ENCODE peak calls at places on chromosomes 13 and 19, in ten cellular contexts. One of them, this sample, is unnamed.

GRCh38 chr13:61410669-61411297 is 4.9 kb downstream of the PCDH20 start:
- DNase-seq in breast epithelium: no peak
- DNase-seq in ovary: no peak
- DNase-seq in CD8-positive, alpha-beta T cell: no peak
- DNase-seq in M059J: no peak
- DNase-seq in T-helper 1 cell: no peak
- DNase-seq in heart left ventricle: no peak
- DNase-seq in GM10248: peak; percentile 16
- DNase-seq in NCI-H2171: no peak
- DNase-seq in NCI-H146: peak; percentile 19
- DNase-seq in this sample: peak; percentile 54

GRCh38 chr19:35973487-35973886 is 21.5 kb upstream of the SDHAF1 start:
- DNase-seq in GM10248: no peak
- DNase-seq in T-helper 1 cell: no peak
- DNase-seq in M059J: peak; percentile 7
- DNase-seq in CD8-positive, alpha-beta T cell: no peak
- DNase-seq in NCI-H146: no peak
- DNase-seq in ovary: no peak
- DNase-seq in heart left ventricle: peak; percentile 19
- DNase-seq in NCI-H2171: no peak
- DNase-seq in breast epithelium: no peak
- DNase-seq in this sample: peak; percentile 33

GRCh38 chr19:6802336-6803035 is 30.0 kb downstream of the VAV1 start:
- DNase-seq in CD8-positive, alpha-beta T cell: peak; percentile 1
- DNase-seq in ovary: no peak
- DNase-seq in breast epithelium: peak; percentile 19
- DNase-seq in M059J: peak; percentile 5
- DNase-seq in T-helper 1 cell: peak; percentile 45
- DNase-seq in NCI-H146: no peak
- DNase-seq in heart left ventricle: peak; percentile 53
- DNase-seq in NCI-H2171: no peak
- DNase-seq in GM10248: peak; percentile 73
- DNase-seq in this sample: peak; percentile 87

GRCh38 chr13:111474136-111475002 is 153.9 kb downstream of the TEX29 start:
- DNase-seq in heart left ventricle: no peak
- DNase-seq in M059J: peak; percentile 29
- DNase-seq in T-helper 1 cell: no peak
- DNase-seq in GM10248: peak; percentile 63
- DNase-seq in CD8-positive, alpha-beta T cell: no peak
- DNase-seq in NCI-H2171: peak; percentile 16
- DNase-seq in breast epithelium: no peak
- DNase-seq in ovary: no peak
- DNase-seq in NCI-H146: peak; percentile 90
- DNase-seq in this sample: peak; percentile 69

GRCh38 chr19:40601061-40601973 is at the start of gene LTBP4:
- DNase-seq in breast epithelium: no peak
- DNase-seq in M059J: no peak
- DNase-seq in heart left ventricle: peak; percentile 67
- DNase-seq in NCI-H2171: no peak
- DNase-seq in T-helper 1 cell: no peak
- DNase-seq in CD8-positive, alpha-beta T cell: no peak
- DNase-seq in NCI-H146: no peak
- DNase-seq in ovary: peak; percentile 90
- DNase-seq in GM10248: no peak
- DNase-seq in this sample: no peak

GRCh38 chr19:38528931-38529330 is 88.8 kb downstream of the MAP4K1 start:
- DNase-seq in ovary: no peak
- DNase-seq in M059J: no peak
- DNase-seq in T-helper 1 cell: no peak
- DNase-seq in GM10248: no peak
- DNase-seq in NCI-H2171: no peak
- DNase-seq in NCI-H146: no peak
- DNase-seq in heart left ventricle: no peak
- DNase-seq in breast epithelium: no peak
- DNase-seq in CD8-positive, alpha-beta T cell: no peak
- DNase-seq in this sample: no peak

GRCh38 chr19:4120933-4121612 is 2.8 kb downstream of the MAP2K2 start:
- DNase-seq in CD8-positive, alpha-beta T cell: no peak
- DNase-seq in GM10248: no peak
- DNase-seq in M059J: no peak
- DNase-seq in breast epithelium: no peak
- DNase-seq in heart left ventricle: no peak
- DNase-seq in NCI-H146: no peak
- DNase-seq in ovary: no peak
- DNase-seq in T-helper 1 cell: no peak
- DNase-seq in NCI-H2171: no peak
- DNase-seq in this sample: no peak

GRCh38 chr19:56367829-56368711 is 25.3 kb downstream of the ZNF582 start:
- DNase-seq in NCI-H146: peak; percentile 93
- DNase-seq in NCI-H2171: peak; percentile 92
- DNase-seq in heart left ventricle: peak; percentile 98
- DNase-seq in ovary: peak; percentile 95
- DNase-seq in breast epithelium: peak; percentile 72
- DNase-seq in T-helper 1 cell: peak; percentile 45
- DNase-seq in M059J: peak; percentile 83
- DNase-seq in CD8-positive, alpha-beta T cell: peak; percentile 52
- DNase-seq in GM10248: peak; percentile 65
- DNase-seq in this sample: no peak

GRCh38 chr19:3450796-3451411 is 29.4 kb downstream of the SMIM24 start:
- DNase-seq in ovary: peak; percentile 69
- DNase-seq in T-helper 1 cell: no peak
- DNase-seq in M059J: peak; percentile 99
- DNase-seq in CD8-positive, alpha-beta T cell: no peak
- DNase-seq in heart left ventricle: peak; percentile 94
- DNase-seq in GM10248: no peak
- DNase-seq in NCI-H146: no peak
- DNase-seq in NCI-H2171: no peak
- DNase-seq in breast epithelium: no peak
- DNase-seq in this sample: peak; percentile 54

GRCh38 chr13:27375686-27376326 is 48.6 kb upstream of the GTF3A start:
- DNase-seq in heart left ventricle: peak; percentile 50
- DNase-seq in breast epithelium: no peak
- DNase-seq in T-helper 1 cell: no peak
- DNase-seq in NCI-H2171: no peak
- DNase-seq in CD8-positive, alpha-beta T cell: no peak
- DNase-seq in GM10248: peak; percentile 60
- DNase-seq in NCI-H146: peak; percentile 27
- DNase-seq in M059J: peak; percentile 50
- DNase-seq in ovary: peak; percentile 71
- DNase-seq in this sample: peak; percentile 58

GRCh38 chr19:10514211-10515145 is 2.8 kb downstream of the S1PR5 start:
- DNase-seq in breast epithelium: no peak
- DNase-seq in heart left ventricle: no peak
- DNase-seq in NCI-H2171: no peak
- DNase-seq in NCI-H146: no peak
- DNase-seq in M059J: no peak
- DNase-seq in T-helper 1 cell: no peak
- DNase-seq in ovary: no peak
- DNase-seq in CD8-positive, alpha-beta T cell: no peak
- DNase-seq in GM10248: no peak
- DNase-seq in this sample: no peak

GRCh38 chr13:41137951-41138350 is 5.3 kb upstream of the KBTBD6 start:
- DNase-seq in M059J: peak; percentile 93
- DNase-seq in heart left ventricle: no peak
- DNase-seq in NCI-H146: no peak
- DNase-seq in breast epithelium: no peak
- DNase-seq in GM10248: no peak
- DNase-seq in CD8-positive, alpha-beta T cell: no peak
- DNase-seq in ovary: no peak
- DNase-seq in T-helper 1 cell: no peak
- DNase-seq in NCI-H2171: no peak
- DNase-seq in this sample: no peak

GRCh38 chr13:25992076-25992475 is 59.7 kb downstream of the SHISA2 start:
- DNase-seq in NCI-H146: no peak
- DNase-seq in ovary: no peak
- DNase-seq in T-helper 1 cell: no peak
- DNase-seq in CD8-positive, alpha-beta T cell: no peak
- DNase-seq in GM10248: no peak
- DNase-seq in NCI-H2171: no peak
- DNase-seq in M059J: peak; percentile 46
- DNase-seq in breast epithelium: no peak
- DNase-seq in heart left ventricle: no peak
- DNase-seq in this sample: no peak

GRCh38 chr13:36736119-36736726 is 62.4 kb downstream of the SERTM1 start:
- DNase-seq in GM10248: peak; percentile 19
- DNase-seq in NCI-H146: peak; percentile 81
- DNase-seq in M059J: peak; percentile 46
- DNase-seq in T-helper 1 cell: no peak
- DNase-seq in breast epithelium: no peak
- DNase-seq in ovary: no peak
- DNase-seq in heart left ventricle: no peak
- DNase-seq in NCI-H2171: no peak
- DNase-seq in CD8-positive, alpha-beta T cell: no peak
- DNase-seq in this sample: peak; percentile 45

GRCh38 chr13:26019881-26020535 is 31.8 kb downstream of the SHISA2 start:
- DNase-seq in ovary: no peak
- DNase-seq in M059J: peak; percentile 92
- DNase-seq in NCI-H146: no peak
- DNase-seq in T-helper 1 cell: no peak
- DNase-seq in NCI-H2171: no peak
- DNase-seq in CD8-positive, alpha-beta T cell: no peak
- DNase-seq in GM10248: no peak
- DNase-seq in heart left ventricle: no peak
- DNase-seq in breast epithelium: no peak
- DNase-seq in this sample: no peak

GRCh38 chr13:27359203-27359821 is 65.1 kb upstream of the GTF3A start:
- DNase-seq in breast epithelium: peak; percentile 30
- DNase-seq in M059J: peak; percentile 62
- DNase-seq in NCI-H2171: no peak
- DNase-seq in GM10248: peak; percentile 69
- DNase-seq in CD8-positive, alpha-beta T cell: peak; percentile 35
- DNase-seq in ovary: peak; percentile 76
- DNase-seq in T-helper 1 cell: peak; percentile 22
- DNase-seq in NCI-H146: peak; percentile 47
- DNase-seq in heart left ventricle: peak; percentile 66
- DNase-seq in this sample: peak; percentile 75

GRCh38 chr13:83350569-83350968 is 531.7 kb downstream of the SLITRK1 start:
- DNase-seq in NCI-H146: no peak
- DNase-seq in breast epithelium: no peak
- DNase-seq in heart left ventricle: no peak
- DNase-seq in NCI-H2171: no peak
- DNase-seq in GM10248: no peak
- DNase-seq in ovary: no peak
- DNase-seq in CD8-positive, alpha-beta T cell: no peak
- DNase-seq in T-helper 1 cell: no peak
- DNase-seq in M059J: peak; percentile 19
- DNase-seq in this sample: no peak

GRCh38 chr13:23679214-23679613 is 109.0 kb downstream of the TNFRSF19 start:
- DNase-seq in GM10248: no peak
- DNase-seq in T-helper 1 cell: no peak
- DNase-seq in NCI-H2171: no peak
- DNase-seq in NCI-H146: no peak
- DNase-seq in heart left ventricle: no peak
- DNase-seq in breast epithelium: no peak
- DNase-seq in M059J: peak; percentile 77
- DNase-seq in ovary: no peak
- DNase-seq in CD8-positive, alpha-beta T cell: no peak
- DNase-seq in this sample: no peak

GRCh38 chr13:85653681-85654080 is 145.5 kb downstream of the SLITRK6 start:
- DNase-seq in NCI-H2171: no peak
- DNase-seq in M059J: no peak
- DNase-seq in NCI-H146: no peak
- DNase-seq in heart left ventricle: no peak
- DNase-seq in GM10248: no peak
- DNase-seq in breast epithelium: no peak
- DNase-seq in T-helper 1 cell: no peak
- DNase-seq in CD8-positive, alpha-beta T cell: no peak
- DNase-seq in ovary: no peak
- DNase-seq in this sample: no peak

GRCh38 chr19:50195224-50195623 is 8.2 kb upstream of the MYH14 start:
- DNase-seq in breast epithelium: no peak
- DNase-seq in GM10248: peak; percentile 3
- DNase-seq in heart left ventricle: no peak
- DNase-seq in M059J: no peak
- DNase-seq in ovary: no peak
- DNase-seq in T-helper 1 cell: no peak
- DNase-seq in NCI-H146: no peak
- DNase-seq in NCI-H2171: no peak
- DNase-seq in CD8-positive, alpha-beta T cell: no peak
- DNase-seq in this sample: no peak

GRCh38 chr13:100338265-100338664 is 249.4 kb downstream of the PCCA start:
- DNase-seq in NCI-H146: no peak
- DNase-seq in ovary: no peak
- DNase-seq in heart left ventricle: no peak
- DNase-seq in T-helper 1 cell: no peak
- DNase-seq in breast epithelium: no peak
- DNase-seq in M059J: no peak
- DNase-seq in NCI-H2171: no peak
- DNase-seq in GM10248: no peak
- DNase-seq in CD8-positive, alpha-beta T cell: no peak
- DNase-seq in this sample: no peak

GRCh38 chr13:27975579-27976361 is 6.7 kb upstream of the CDX2 start:
- DNase-seq in heart left ventricle: no peak
- DNase-seq in CD8-positive, alpha-beta T cell: no peak
- DNase-seq in M059J: no peak
- DNase-seq in T-helper 1 cell: no peak
- DNase-seq in GM10248: no peak
- DNase-seq in ovary: no peak
- DNase-seq in NCI-H146: no peak
- DNase-seq in breast epithelium: no peak
- DNase-seq in NCI-H2171: no peak
- DNase-seq in this sample: no peak

GRCh38 chr19:48646192-48646911 is 365 bp upstream of the CA11 start:
- DNase-seq in ovary: peak; percentile 94
- DNase-seq in T-helper 1 cell: peak; percentile 88
- DNase-seq in GM10248: peak; percentile 93
- DNase-seq in NCI-H2171: peak; percentile 95
- DNase-seq in NCI-H146: peak; percentile 94
- DNase-seq in M059J: peak; percentile 81
- DNase-seq in breast epithelium: peak; percentile 84
- DNase-seq in heart left ventricle: peak; percentile 91
- DNase-seq in CD8-positive, alpha-beta T cell: peak; percentile 89
- DNase-seq in this sample: peak; percentile 94

GRCh38 chr13:21837841-21838551 is 167.1 kb downstream of the FGF9 start:
- DNase-seq in NCI-H2171: no peak
- DNase-seq in breast epithelium: no peak
- DNase-seq in CD8-positive, alpha-beta T cell: no peak
- DNase-seq in NCI-H146: no peak
- DNase-seq in M059J: no peak
- DNase-seq in ovary: no peak
- DNase-seq in heart left ventricle: no peak
- DNase-seq in GM10248: no peak
- DNase-seq in T-helper 1 cell: no peak
- DNase-seq in this sample: no peak

GRCh38 chr19:6076675-6077463 is 33.4 kb downstream of the RFX2 start:
- DNase-seq in T-helper 1 cell: no peak
- DNase-seq in breast epithelium: no peak
- DNase-seq in NCI-H2171: no peak
- DNase-seq in heart left ventricle: no peak
- DNase-seq in NCI-H146: no peak
- DNase-seq in ovary: no peak
- DNase-seq in M059J: peak; percentile 93
- DNase-seq in CD8-positive, alpha-beta T cell: no peak
- DNase-seq in GM10248: no peak
- DNase-seq in this sample: no peak

GRCh38 chr19:53576941-53577653 is 39.2 kb downstream of the ZNF331 start:
- DNase-seq in NCI-H146: no peak
- DNase-seq in heart left ventricle: no peak
- DNase-seq in M059J: no peak
- DNase-seq in breast epithelium: no peak
- DNase-seq in NCI-H2171: no peak
- DNase-seq in CD8-positive, alpha-beta T cell: no peak
- DNase-seq in GM10248: no peak
- DNase-seq in T-helper 1 cell: no peak
- DNase-seq in ovary: no peak
- DNase-seq in this sample: no peak

GRCh38 chr19:55473201-55473600 is 3.2 kb upstream of the ZNF628 start:
- DNase-seq in CD8-positive, alpha-beta T cell: no peak
- DNase-seq in NCI-H146: peak; percentile 58
- DNase-seq in breast epithelium: no peak
- DNase-seq in T-helper 1 cell: no peak
- DNase-seq in NCI-H2171: no peak
- DNase-seq in M059J: peak; percentile 35
- DNase-seq in GM10248: no peak
- DNase-seq in ovary: no peak
- DNase-seq in heart left ventricle: no peak
- DNase-seq in this sample: no peak

GRCh38 chr13:42892760-42893159 is 99.3 kb downstream of the EPSTI1 start:
- DNase-seq in ovary: no peak
- DNase-seq in T-helper 1 cell: no peak
- DNase-seq in heart left ventricle: no peak
- DNase-seq in NCI-H2171: no peak
- DNase-seq in GM10248: no peak
- DNase-seq in M059J: no peak
- DNase-seq in CD8-positive, alpha-beta T cell: no peak
- DNase-seq in NCI-H146: no peak
- DNase-seq in breast epithelium: no peak
- DNase-seq in this sample: no peak